ENCODE peak calls at places on chromosomes 16 and 17, in five cellular contexts. G is stimulated activated CD8-positive, alpha-beta memory T cell treated with anti-CD3 and anti-CD28 coated beads, Interleukin-12 subunit alpha, Interleukin-12 subunit beta, amount 100 ng/mL, for 1 hour; W is stimulated activated effector memory CD8-positive, alpha-beta T cell treated with anti-CD3 and anti-CD28 coated beads, Interleukin-12 subunit alpha, Interleukin-12 subunit beta, amount 100 ng/mL, for 72 hours; J is type B pancreatic cell; E is omental fat pad. Z is an unnamed sample.

GRCh38 chr16:85677383-85677967 is 11.3 kb downstream of the GINS2 start:
- DNase-seq in G (no peak), W (no peak), J (no peak), E (no peak), Z (no peak)

GRCh38 chr17:1769826-1770477 is 8.1 kb downstream of the SERPINF1 start:
- DNase-seq in G (no peak), W (no peak), J (no peak), E (no peak), Z (no peak)

GRCh38 chr17:75065562-75066151 is 18.6 kb downstream of the KCTD2 start:
- DNase-seq in G (no peak), W (no peak), J (no peak), E (no peak), Z (no peak)

GRCh38 chr17:68135141-68135887 is 99.8 kb downstream of the KPNA2 start:
- DNase-seq in G (no peak), W (no peak), J (no peak), E (no peak), Z (no peak)

GRCh38 chr17:36869856-36870617 is 67.2 kb upstream of the LHX1 start:
- DNase-seq in G (no peak), W (no peak), J (no peak), E (no peak), Z (no peak)

GRCh38 chr17:18248300-18248731 is 10.2 kb downstream of the FLII start:
- DNase-seq in G (peak; percentile 39), W (peak; percentile 76), J (no peak), E (no peak), Z (peak; percentile 57)

GRCh38 chr16:22681881-22682291 is 132.1 kb upstream of the HS3ST2 start:
- DNase-seq in G (no peak), W (no peak), J (no peak), E (no peak), Z (no peak)

GRCh38 chr16:12087901-12088364 is 111.4 kb downstream of the SNX29 start:
- DNase-seq in G (no peak), W (no peak), J (no peak), E (no peak), Z (no peak)

GRCh38 chr17:1882836-1883235 is 53.0 kb downstream of the RPA1 start:
- DNase-seq in G (no peak), W (peak; percentile 53), J (no peak), E (no peak), Z (no peak)

GRCh38 chr17:3695723-3696411 is at the start of gene P2RX5:
- DNase-seq in G (no peak), W (peak; percentile 72), J (no peak), E (no peak), Z (no peak)

GRCh38 chr17:63494300-63494928 is 17.6 kb downstream of the ACE start:
- DNase-seq in G (no peak), W (no peak), J (no peak), E (no peak), Z (no peak)

GRCh38 chr16:69286941-69287713 is 24.0 kb upstream of the VPS4A start:
- DNase-seq in G (peak; percentile 43), W (no peak), J (no peak), E (peak; percentile 28), Z (peak; percentile 41)

GRCh38 chr16:64469906-64470702 is 651.8 kb downstream of the CDH11 start:
- DNase-seq in G (no peak), W (no peak), J (no peak), E (no peak), Z (no peak)

GRCh38 chr16:56108724-56109123 is 82.6 kb upstream of the GNAO1 start:
- DNase-seq in G (no peak), W (no peak), J (no peak), E (no peak), Z (no peak)

GRCh38 chr17:14261406-14261805 is 24.7 kb upstream of the CDRT15 start:
- DNase-seq in G (no peak), W (no peak), J (no peak), E (no peak), Z (no peak)

GRCh38 chr17:81303385-81303784 is 8.3 kb upstream of the SLC38A10 start:
- DNase-seq in G (no peak), W (no peak), J (no peak), E (no peak), Z (no peak)